ENCODE peak calls at places on chromosomes 5 and 9, in ten cellular contexts. F, O, I, N, E, J, V, L, Q and M are unnamed samples.

GRCh38 chr9:133146746-133147411 is 16.8 kb downstream of the GBGT1 start:
- DNase-seq in F (no peak), O (no peak), I (no peak), N (no peak), E (no peak), J (no peak), V (no peak), L (no peak), Q (no peak), M (no peak)

GRCh38 chr9:76067693-76068092 is 177.2 kb downstream of the PCSK5 start:
- DNase-seq in F (no peak), O (no peak), I (no peak), N (no peak), E (no peak), J (no peak), V (no peak), L (no peak), Q (no peak), M (no peak)

GRCh38 chr9:107872457-107873192 is 383.1 kb upstream of the KLF4 start:
- DNase-seq in F (peak), O (no peak), I (no peak), N (no peak), E (no peak), J (no peak), V (no peak), L (no peak), Q (no peak), M (no peak)

GRCh38 chr9:136603216-136603615 is 57.4 kb upstream of the NOTCH1 start:
- DNase-seq in F (no peak), O (no peak), I (no peak), N (no peak), E (no peak), J (no peak), V (no peak), L (no peak), Q (no peak), M (no peak)

GRCh38 chr5:43065384-43066230 is 25.5 kb upstream of the ANXA2R start:
- DNase-seq in F (peak), O (peak), I (peak), N (peak), E (peak), J (peak), V (no peak), L (peak), Q (peak), M (peak)

GRCh38 chr5:23507278-23507685 is at the start of gene PRDM9:
- DNase-seq in F (peak), O (peak), I (peak), N (peak), E (no peak), J (no peak), V (peak), L (no peak), Q (peak), M (no peak)

GRCh38 chr9:122370869-122371467 is at the start of gene PTGS1:
- DNase-seq in F (peak), O (peak), I (peak), N (peak), E (no peak), J (peak), V (no peak), L (peak), Q (no peak), M (peak)

GRCh38 chr5:149358294-149358651 is 427 bp downstream of the PCYOX1L start:
- DNase-seq in F (peak), O (peak), I (peak), N (peak), E (no peak), J (peak), V (no peak), L (no peak), Q (no peak), M (peak)

GRCh38 chr9:135914921-135915320 is 7.6 kb upstream of the CAMSAP1 start:
- DNase-seq in F (no peak), O (no peak), I (no peak), N (peak), E (peak), J (no peak), V (no peak), L (no peak), Q (peak), M (no peak)

GRCh38 chr5:54832066-54832465 is 153.3 kb downstream of the ESM1 start:
- DNase-seq in F (no peak), O (no peak), I (no peak), N (peak), E (peak), J (no peak), V (no peak), L (no peak), Q (peak), M (no peak)

GRCh38 chr9:136858452-136858843 is 6.3 kb downstream of the MAMDC4 start:
- DNase-seq in F (no peak), O (no peak), I (no peak), N (no peak), E (no peak), J (no peak), V (no peak), L (no peak), Q (no peak), M (no peak)

GRCh38 chr5:136374003-136374402 is 8.7 kb upstream of the TRPC7 start:
- DNase-seq in F (peak), O (peak), I (peak), N (peak), E (peak), J (peak), V (peak), L (peak), Q (peak), M (no peak)

GRCh38 chr5:172782169-172783039 is 11.4 kb upstream of the DUSP1 start:
- DNase-seq in F (no peak), O (no peak), I (no peak), N (peak), E (peak), J (no peak), V (peak), L (peak), Q (peak), M (no peak)

GRCh38 chr5:137199966-137200365 is 299.2 kb downstream of the SPOCK1 start:
- DNase-seq in F (peak), O (no peak), I (no peak), N (peak), E (peak), J (no peak), V (no peak), L (no peak), Q (peak), M (no peak)

GRCh38 chr9:29647451-29647850 is 2074.2 kb upstream of the C9orf72 start:
- DNase-seq in F (no peak), O (no peak), I (no peak), N (no peak), E (no peak), J (no peak), V (no peak), L (no peak), Q (no peak), M (no peak)

GRCh38 chr5:68464424-68464823 is 248.9 kb downstream of the PIK3R1 start:
- DNase-seq in F (no peak), O (no peak), I (peak), N (peak), E (peak), J (no peak), V (no peak), L (no peak), Q (peak), M (no peak)

DNA sequence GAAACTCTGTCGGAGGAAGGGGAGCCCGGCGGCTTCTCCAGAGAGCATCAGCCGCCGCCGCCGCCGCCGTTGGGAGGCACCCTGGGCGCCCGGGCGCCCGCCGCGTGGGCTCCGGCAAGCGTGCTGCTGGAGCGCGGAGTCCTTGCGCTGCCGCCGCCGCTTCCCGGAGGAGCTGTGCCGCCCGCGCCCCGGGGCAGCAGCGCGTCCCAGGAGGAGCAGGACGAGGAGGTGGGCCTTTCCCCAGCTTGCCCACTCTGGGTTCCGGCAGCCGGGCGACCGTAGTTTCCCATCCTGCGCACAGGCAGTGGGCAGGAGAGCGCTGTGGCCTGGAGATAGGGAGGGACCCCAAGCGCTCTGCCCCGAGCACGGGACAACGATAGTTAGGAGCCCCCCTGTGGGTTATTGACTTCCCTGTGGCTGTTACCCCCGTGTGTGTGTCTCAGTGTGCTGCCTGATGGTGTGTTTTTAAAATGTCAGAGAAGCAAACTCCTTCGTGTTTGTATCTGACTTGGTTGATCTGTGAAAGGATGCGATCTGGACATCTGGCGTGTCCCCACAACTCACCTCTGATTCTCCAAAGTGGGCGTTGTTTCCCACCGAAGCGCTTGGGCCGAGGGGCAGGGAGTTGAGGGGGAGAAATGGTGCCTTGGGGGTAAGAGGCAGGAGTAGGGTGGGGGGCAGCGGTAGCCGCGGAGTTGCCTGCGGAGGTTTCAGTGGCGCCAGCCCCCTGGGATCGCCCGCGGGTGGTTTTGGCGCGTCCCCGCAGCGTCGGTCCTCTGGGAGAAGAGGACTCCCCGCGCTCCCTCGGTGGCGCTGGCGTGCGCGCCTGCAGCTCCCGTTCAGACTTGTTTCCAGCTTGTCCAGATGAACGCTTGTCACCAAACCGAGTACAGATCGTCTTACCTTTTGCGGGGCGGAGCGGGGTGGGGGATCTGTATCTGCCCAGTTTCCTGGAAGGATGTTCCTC is 881 bp downstream of the MAST4 start:
- DNase-seq in F (peak), O (no peak), I (peak), N (peak), E (peak), J (peak), V (no peak), L (peak), Q (peak), M (peak)
- TF ChIP-seq EZH2 in F (peak), O (no peak), I (no peak), N (no peak), E (peak), J (no peak), V (no peak), L (peak), Q (peak), M (no peak)

GRCh38 chr9:68780735-68781134 is 75.7 kb downstream of the PIP5K1B start:
- DNase-seq in F (no peak), O (no peak), I (peak), N (peak), E (peak), J (peak), V (peak), L (no peak), Q (peak), M (peak)
- H3K27ac ChIP-seq in F (no peak), O (no peak), I (peak), N (peak), E (peak), J (peak), V (peak), L (no peak), Q (peak), M (peak)

GRCh38 chr5:76084496-76085285 is 1.5 kb downstream of the SV2C start:
- DNase-seq in F (peak), O (no peak), I (no peak), N (peak), E (no peak), J (peak), V (no peak), L (no peak), Q (no peak), M (peak)
- TF ChIP-seq EZH2 in F (peak), O (no peak), I (no peak), N (no peak), E (no peak), J (peak), V (no peak), L (no peak), Q (peak), M (no peak)

DNA sequence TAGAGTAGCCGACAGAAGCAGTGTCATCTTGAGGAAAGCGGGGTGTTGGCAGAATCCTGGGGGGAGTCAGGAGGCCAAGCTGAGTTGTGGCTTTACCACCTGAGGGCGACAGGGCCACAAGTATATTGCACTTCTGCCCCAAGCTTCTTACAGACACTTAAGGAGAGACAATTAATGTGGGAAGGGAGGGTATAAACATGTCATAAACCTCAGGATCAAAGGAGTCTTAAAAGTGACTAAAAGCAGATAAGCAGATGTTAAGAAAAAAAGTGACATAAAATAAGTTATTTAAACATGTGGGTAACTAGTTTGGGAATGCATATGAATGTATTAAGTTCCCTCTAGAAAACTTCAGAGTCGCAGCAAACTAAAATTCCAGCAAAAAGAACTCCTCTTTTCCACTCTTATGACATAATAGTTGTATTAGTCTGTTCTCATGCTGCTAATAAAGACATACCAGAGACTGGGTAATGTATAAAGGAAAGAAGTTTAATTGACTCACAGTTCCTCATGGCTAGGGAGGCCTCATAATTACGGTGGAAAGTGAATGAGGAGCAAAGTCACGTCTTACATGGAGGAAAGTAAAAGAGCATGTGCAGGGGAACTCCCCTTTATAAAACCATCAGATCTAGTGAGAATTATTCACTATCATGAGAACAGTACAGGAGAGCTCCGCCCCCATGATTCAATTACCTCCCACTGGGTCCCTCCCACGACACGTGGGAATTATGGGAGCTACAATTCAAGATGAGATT is 63.8 kb downstream of the ERAP1 start:
- DNase-seq in F (no peak), O (no peak), I (no peak), N (no peak), E (no peak), J (no peak), V (no peak), L (no peak), Q (no peak), M (no peak)
- H3K27ac ChIP-seq in F (peak), O (no peak), I (peak), N (peak), E (no peak), J (peak), V (no peak), L (peak), Q (peak), M (no peak)

DNA sequence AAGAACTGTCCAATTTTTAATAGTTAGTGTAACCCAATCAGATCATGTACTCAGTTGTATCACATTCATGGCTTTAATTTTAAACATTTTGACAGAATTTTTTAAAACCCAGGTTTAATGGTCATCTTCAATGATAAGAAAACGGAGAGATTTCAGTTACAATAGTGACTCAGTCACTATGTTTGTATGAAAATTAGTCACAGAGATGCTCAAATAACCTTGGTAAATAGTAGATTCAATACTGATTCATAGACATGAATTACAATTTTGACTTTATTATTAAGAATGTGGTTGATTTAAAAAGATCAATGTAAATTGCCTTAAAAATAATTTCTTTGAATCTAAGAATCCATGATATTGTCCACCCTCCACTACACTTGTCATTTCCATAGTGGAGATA is 64.6 kb upstream of the TYRP1 start:
- DNase-seq in F (no peak), O (no peak), I (no peak), N (no peak), E (no peak), J (no peak), V (no peak), L (no peak), Q (no peak), M (no peak)
- TF ChIP-seq EZH2 in F (no peak), O (no peak), I (no peak), N (no peak), E (no peak), J (no peak), V (no peak), L (no peak), Q (no peak), M (no peak)

DNA sequence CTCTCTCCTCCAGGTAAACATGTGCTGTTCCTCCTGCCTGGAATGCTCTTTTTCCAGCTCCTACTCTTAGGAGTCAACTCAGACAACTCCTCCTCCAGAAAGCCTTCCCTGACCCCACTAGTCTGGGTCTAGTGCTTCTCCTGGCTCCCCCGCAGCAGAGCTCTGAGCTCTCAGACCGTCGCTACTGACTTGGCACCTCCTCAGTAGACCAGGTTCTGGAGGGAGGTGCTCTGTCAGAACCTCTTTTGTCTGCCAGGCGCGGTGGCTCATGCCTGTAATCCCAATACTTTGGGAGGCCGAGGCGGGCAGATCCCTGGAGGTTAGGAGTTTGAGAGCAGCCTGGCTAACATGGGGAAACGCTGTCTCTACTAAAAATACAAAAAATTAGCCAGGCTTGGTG is 3.4 kb downstream of the LRRC8A start:
- DNase-seq in F (no peak), O (no peak), I (no peak), N (no peak), E (no peak), J (no peak), V (no peak), L (no peak), Q (no peak), M (no peak)
- H3K27ac ChIP-seq in F (peak), O (no peak), I (no peak), N (no peak), E (no peak), J (peak), V (no peak), L (peak), Q (no peak), M (no peak)

DNA sequence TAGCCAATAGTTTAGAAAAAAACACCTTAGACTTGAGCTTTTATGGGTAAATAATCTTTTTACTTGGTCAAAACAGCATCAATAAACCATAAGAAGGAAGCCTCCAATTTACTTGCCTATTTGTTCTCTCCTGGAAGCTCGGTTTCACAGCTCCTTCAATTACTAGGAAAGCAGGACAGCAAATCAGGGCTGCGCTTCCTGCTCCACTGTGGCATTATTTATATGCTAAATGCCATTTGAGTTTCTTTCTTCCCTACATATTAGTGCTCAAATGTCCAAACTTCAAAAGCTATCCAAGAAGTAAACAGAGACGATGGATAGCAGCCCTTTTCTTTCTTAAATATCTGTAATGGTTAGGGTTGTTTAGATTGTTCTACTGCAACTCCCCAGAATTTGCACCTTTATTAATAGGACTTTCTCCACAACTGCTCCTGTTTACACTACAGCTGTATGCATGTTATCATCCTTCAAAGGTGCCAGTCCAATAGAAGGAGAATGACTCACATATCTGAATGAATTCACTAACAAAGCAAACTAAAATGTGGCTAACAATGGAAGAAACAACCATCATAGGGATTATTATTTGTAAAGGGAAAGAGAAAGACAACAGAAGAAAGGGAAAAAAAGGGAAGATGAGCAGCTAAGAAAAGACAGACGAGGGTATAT is 58.7 kb downstream of the MED27 start:
- DNase-seq in F (no peak), O (no peak), I (no peak), N (no peak), E (no peak), J (no peak), V (no peak), L (peak), Q (peak), M (no peak)
- TF ChIP-seq EZH2 in F (no peak), O (no peak), I (no peak), N (no peak), E (no peak), J (no peak), V (no peak), L (no peak), Q (no peak), M (no peak)

DNA sequence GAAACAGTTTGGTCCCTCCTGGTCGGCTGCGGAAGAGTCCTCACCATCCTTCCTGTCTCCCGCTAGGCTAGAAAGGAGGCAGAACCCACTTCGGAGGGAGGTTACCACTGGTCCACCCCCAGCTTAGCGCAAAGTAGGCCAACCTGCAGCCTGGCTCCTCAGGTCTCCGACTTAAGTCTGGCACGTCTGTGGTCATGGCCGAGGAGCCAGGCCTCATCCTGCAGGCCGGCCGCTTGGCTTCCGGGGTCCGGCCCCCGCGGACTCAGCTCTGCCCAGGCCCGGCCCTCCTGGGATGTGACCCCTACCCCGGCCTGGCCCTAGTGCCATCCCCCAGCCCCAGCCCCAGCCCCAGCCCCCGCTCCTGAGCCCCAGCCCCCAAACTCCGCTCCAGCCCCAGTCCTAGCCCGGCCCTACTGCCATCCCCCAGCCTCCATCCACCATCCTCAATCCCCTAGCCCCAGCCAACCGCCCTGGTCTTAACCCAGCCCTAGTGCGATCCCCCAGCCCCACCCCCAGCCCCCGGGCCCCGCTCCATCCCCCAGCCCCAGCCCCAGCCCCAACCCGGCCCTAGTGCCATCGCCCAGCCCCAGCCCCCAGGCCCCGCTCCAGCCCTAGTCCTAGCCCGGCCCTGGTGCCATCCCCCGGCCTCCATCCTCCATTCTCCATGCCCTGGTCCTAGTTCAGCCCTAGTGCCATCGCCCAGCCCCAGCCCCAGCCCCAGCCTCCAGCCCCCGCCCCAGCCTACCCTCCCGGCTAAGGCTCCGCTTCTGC is 588 bp downstream of the TOR1A start:
- DNase-seq in F (peak), O (peak), I (peak), N (peak), E (peak), J (peak), V (no peak), L (peak), Q (peak), M (no peak)
- H3K27ac ChIP-seq in F (peak), O (no peak), I (peak), N (peak), E (peak), J (peak), V (peak), L (no peak), Q (peak), M (no peak)